ENCODE peak calls at places on chromosomes 5 and 9, in six cellular contexts. M, S, A, D, L and P are unnamed samples.

GRCh38 chr9:6852243-6852963 is 94.6 kb downstream of the KDM4C start:
- DNase-seq in S (peak; percentile 45), L (no peak), D (no peak), A (no peak), M (no peak), P (no peak)

GRCh38 chr5:177509361-177509951 is at the start of gene DOK3:
- DNase-seq in S (no peak), M (no peak), D (no peak), A (no peak), L (no peak), P (no peak)

GRCh38 chr9:113622600-113623400 is 159.3 kb downstream of the RGS3 start:
- DNase-seq in S (peak; percentile 97), A (no peak), M (peak; percentile 68), L (peak; percentile 14), D (no peak), P (peak; percentile 74)

GRCh38 chr9:134349941-134350340 is 23.7 kb downstream of the RXRA start:
- DNase-seq in S (no peak), D (no peak), M (no peak), A (no peak), L (no peak), P (no peak)

GRCh38 chr9:79685576-79685975 is 113.8 kb downstream of the TLE4 start:
- DNase-seq in A (no peak), M (no peak), D (no peak), S (peak; percentile 60), L (no peak), P (no peak)

GRCh38 chr5:92581249-92581648 is 999.8 kb downstream of the NR2F1-AS1 start:
- DNase-seq in L (no peak), A (no peak), M (no peak), D (no peak), S (no peak), P (no peak)

GRCh38 chr9:99762470-99762869 is 59.2 kb upstream of the NR4A3 start:
- DNase-seq in A (no peak), M (no peak), D (no peak), L (no peak), S (no peak), P (no peak)

GRCh38 chr5:59312223-59312622 is 581.3 kb downstream of the PDE4D start:
- DNase-seq in S (no peak), A (no peak), M (no peak), D (no peak), L (no peak), P (no peak)

GRCh38 chr5:134524219-134524825 is 1.1 kb upstream of the JADE2 start:
- DNase-seq in A (peak; percentile 62), S (peak; percentile 82), M (peak; percentile 67), D (peak; percentile 56), L (peak; percentile 54), P (peak; percentile 81)